ENCODE peak calls at places on chromosome 10, in four cellular contexts. G is HCT116; V is heart left ventricle; S is CD4-positive, alpha-beta memory T cell. Y is an unnamed sample.

GRCh38 chr10:85080934-85081333 is 752.5 kb downstream of the CCSER2 start:
- DNase-seq in G (no peak), V (no peak), S (no peak), Y (no peak)

GRCh38 chr10:22325272-22325947 is 4.5 kb downstream of the BMI1 start:
- DNase-seq in G (no peak), V (peak), S (peak), Y (no peak)

GRCh38 chr10:49415846-49416245 is 20.0 kb upstream of the DRGX start:
- DNase-seq in G (no peak), V (no peak), S (no peak), Y (no peak)

GRCh38 chr10:130300608-130301025 is 164.4 kb downstream of the GLRX3 start:
- DNase-seq in G (no peak), V (no peak), S (no peak), Y (no peak)

GRCh38 chr10:132514841-132515521 is 22.6 kb upstream of the INPP5A start:
- DNase-seq in G (no peak), V (no peak), S (no peak), Y (no peak)

GRCh38 chr10:128254486-128254885 is 128.3 kb upstream of the MKI67 start:
- DNase-seq in G (no peak), V (no peak), S (no peak), Y (no peak)

GRCh38 chr10:98950106-98950505 is 285.5 kb downstream of the HPSE2 start:
- DNase-seq in G (no peak), V (no peak), S (no peak), Y (no peak)

GRCh38 chr10:96714031-96714590 is 6.2 kb downstream of the PIK3AP1 start:
- DNase-seq in G (no peak), V (no peak), S (no peak), Y (no peak)

GRCh38 chr10:71774916-71775702 is 1.8 kb upstream of the VSIR start:
- DNase-seq in G (no peak), V (peak), S (no peak), Y (no peak)

GRCh38 chr10:124143721-124144120 is 50.3 kb upstream of the CHST15 start:
- DNase-seq in G (no peak), V (no peak), S (no peak), Y (no peak)

GRCh38 chr10:77251297-77252013 is 386.2 kb downstream of the KCNMA1 start:
- DNase-seq in G (peak), V (no peak), S (no peak), Y (no peak)

GRCh38 chr10:52488606-52489485 is 174.8 kb downstream of the DKK1 start:
- DNase-seq in G (no peak), V (no peak), S (no peak), Y (peak)

GRCh38 chr10:107994621-107995274 is 830.2 kb upstream of the SORCS1 start:
- DNase-seq in G (no peak), V (no peak), S (no peak), Y (no peak)

GRCh38 chr10:76040830-76041220 is 609.4 kb downstream of the LRMDA start:
- DNase-seq in G (no peak), V (no peak), S (no peak), Y (no peak)

GRCh38 chr10:22158426-22158825 is 59.4 kb downstream of the EBLN1 start:
- DNase-seq in G (no peak), V (no peak), S (no peak), Y (no peak)

GRCh38 chr10:101282937-101283336 is 53.7 kb upstream of the LBX1 start:
- DNase-seq in G (no peak), V (no peak), S (no peak), Y (no peak)

GRCh38 chr10:132840698-132841097 is 54.8 kb upstream of the NKX6-2 start:
- DNase-seq in G (no peak), V (no peak), S (no peak), Y (no peak)

GRCh38 chr10:72709041-72709440 is 17.1 kb downstream of the MCU start:
- DNase-seq in G (no peak), V (no peak), S (no peak), Y (no peak)

GRCh38 chr10:132336064-132336746 is 4.2 kb downstream of the LRRC27 start:
- DNase-seq in G (no peak), V (no peak), S (no peak), Y (no peak)

GRCh38 chr10:86210416-86210815 is 156.2 kb downstream of the GRID1 start:
- DNase-seq in G (no peak), V (no peak), S (no peak), Y (no peak)

DNA sequence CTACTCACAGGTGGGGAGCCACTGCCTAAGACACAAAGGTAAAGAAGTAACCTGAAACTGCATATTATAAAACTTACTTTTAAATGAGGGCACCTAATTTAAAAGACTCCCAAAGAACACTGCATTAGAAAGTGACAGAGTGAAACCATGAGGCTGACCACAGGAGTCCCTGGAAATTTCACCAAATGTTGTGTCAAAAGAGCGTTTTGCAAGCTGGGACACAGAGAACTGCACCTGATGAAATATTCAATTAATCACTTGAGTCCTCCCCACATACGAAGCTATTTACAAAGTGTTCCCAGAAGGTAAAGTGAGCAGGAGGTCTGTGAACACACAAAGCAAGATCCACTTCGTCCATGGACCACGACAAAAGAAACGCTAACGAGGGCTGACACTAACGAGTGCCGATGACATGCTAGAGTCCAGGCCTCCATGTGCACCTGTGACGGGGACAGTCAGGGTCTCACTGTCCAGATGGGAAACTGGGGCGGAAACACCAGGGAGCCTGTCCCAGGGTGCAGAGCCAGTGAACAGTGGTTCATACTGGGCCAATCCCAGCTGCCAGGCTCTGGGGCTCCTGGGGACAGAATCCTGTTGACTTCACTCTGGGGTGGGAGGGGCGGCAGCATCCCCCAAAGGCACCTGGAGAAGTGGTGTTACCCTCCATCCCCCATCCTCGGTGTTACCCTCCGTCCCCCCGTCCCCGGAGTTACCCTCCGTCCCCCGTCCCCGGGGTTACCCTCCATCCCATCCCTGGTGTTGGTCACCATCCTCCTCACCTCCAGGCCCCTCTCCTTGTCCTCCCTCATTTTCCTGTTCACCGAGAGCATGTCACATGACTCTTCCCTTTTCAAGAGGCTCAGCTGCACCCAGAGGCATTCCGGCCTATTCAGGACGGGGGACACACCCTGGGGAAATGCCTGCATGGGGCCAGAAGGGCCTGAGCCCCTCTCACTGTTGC is 63.4 kb downstream of the DIP2C start:
- DNase-seq in G (no peak), V (no peak), S (no peak), Y (no peak)
- H3K4me3 ChIP-seq in G (no peak), V (peak), S (no peak), Y (no peak)

DNA sequence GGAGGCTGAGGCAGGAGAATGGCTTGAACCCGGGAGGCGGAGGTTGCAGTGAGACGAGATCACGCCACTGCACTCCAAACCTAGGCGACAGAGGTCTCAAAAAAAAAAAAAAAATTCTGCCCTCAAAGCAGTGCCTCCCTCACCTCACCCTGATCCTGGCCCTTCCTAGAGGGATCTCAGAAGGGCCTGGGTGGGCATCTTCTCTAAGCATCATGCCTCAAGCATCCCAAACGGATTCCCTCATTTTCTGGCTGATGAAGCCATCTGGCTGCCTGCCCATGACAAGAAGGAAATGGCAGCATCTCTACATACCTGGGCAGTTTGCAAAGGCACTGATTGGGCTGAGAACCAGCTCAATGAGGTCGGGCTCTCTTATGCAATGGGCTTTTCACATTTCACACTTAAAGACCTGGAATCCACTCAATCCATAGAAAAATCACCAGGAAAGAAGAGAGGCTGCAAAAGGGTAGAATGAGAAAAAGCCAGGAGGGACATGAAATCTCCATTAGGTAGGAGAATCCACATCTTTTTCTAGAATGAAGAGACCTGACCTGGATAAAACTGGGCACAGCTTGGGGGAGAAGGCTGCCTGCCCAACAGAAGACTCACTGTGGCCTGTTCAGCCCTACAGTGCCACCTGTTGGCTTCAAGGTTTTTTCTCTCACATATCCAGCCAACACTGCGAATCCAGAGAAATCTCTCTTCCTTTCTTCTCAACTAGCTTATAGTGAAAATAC is 48.1 kb downstream of the PDLIM1 start:
- DNase-seq in G (no peak), V (no peak), S (no peak), Y (no peak)
- H3K4me3 ChIP-seq in G (no peak), V (no peak), S (no peak), Y (no peak)

GRCh38 chr10:112732277-112732891 is 217.7 kb upstream of the TCF7L2 start:
- DNase-seq in G (no peak), V (peak), S (no peak), Y (no peak)
- H3K4me3 ChIP-seq in G (no peak), V (no peak), S (no peak), Y (no peak)

DNA sequence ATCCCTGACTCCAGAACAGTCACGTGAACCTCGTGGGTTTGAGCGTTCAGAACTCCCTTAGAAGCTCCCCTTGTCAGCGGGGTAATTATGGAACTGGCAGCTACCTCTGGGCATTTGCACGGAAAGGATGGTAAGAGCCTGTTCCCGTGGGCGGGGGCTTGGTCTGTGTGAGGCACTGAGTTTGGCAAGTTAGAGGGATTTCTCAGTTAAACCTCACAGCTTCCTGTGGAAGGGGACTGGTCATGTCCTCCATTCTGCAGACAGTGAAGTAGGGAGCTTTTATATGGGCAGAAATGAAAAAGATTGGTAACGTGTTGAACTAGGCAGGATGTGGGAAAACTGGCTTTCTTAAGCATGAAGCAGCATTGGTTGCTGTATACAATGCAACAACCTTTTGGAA is 16.0 kb downstream of the PALD1 start:
- DNase-seq in G (no peak), V (no peak), S (no peak), Y (peak)
- H3K4me3 ChIP-seq in G (no peak), V (no peak), S (no peak), Y (peak)

Y was measured in Jurkat, Clone E6-1.